ENCODE peak calls at places on chromosomes 3 and 15, in seven cellular contexts. D is IMR-90, Y is neural progenitor cell, A is PC-3, N is adipocyte, F is HepG2, Z is mammary epithelial cell. P is an unnamed sample.

GRCh38 chr3:28247286-28247685 is 5.9 kb downstream of the CMC1 start:
- DNase-seq in D (no peak), Y (no peak), A (no peak), N (no peak), F (no peak), Z (no peak), P (no peak)

GRCh38 chr15:73560501-73561117 is 72.6 kb downstream of the NPTN start:
- DNase-seq in D (peak; percentile 84), Y (peak; percentile 49), A (peak; percentile 79), N (peak; percentile 89), F (peak; percentile 61), Z (peak; percentile 51), P (peak; percentile 54)

GRCh38 chr3:59641169-59641914 is 591.5 kb upstream of the CFAP20DC start:
- DNase-seq in D (peak; percentile 9), Y (no peak), A (no peak), N (peak; percentile 67), F (no peak), Z (no peak), P (peak; percentile 31)

GRCh38 chr3:153640689-153641308 is 478.8 kb downstream of the RAP2B start:
- DNase-seq in D (no peak), Y (peak; percentile 2), A (no peak), N (no peak), F (no peak), Z (no peak), P (no peak)

GRCh38 chr3:31356941-31357340 is 175.8 kb upstream of the STT3B start:
- DNase-seq in D (peak; percentile 33), Y (no peak), A (peak; percentile 31), N (no peak), F (no peak), Z (peak; percentile 78), P (peak; percentile 20)

GRCh38 chr15:82132116-82132515 is 86.3 kb upstream of the MEX3B start:
- DNase-seq in D (peak; percentile 47), Y (no peak), A (no peak), N (no peak), F (no peak), Z (no peak), P (peak; percentile 55)

GRCh38 chr15:57596978-57597377 is 5.3 kb downstream of the MYZAP start:
- DNase-seq in D (no peak), Y (no peak), A (peak; percentile 90), N (no peak), F (no peak), Z (peak; percentile 60), P (no peak)

GRCh38 chr15:51097553-51098330 is 3.0 kb upstream of the TNFAIP8L3 start:
- DNase-seq in D (peak; percentile 63), Y (no peak), A (peak; percentile 27), N (peak; percentile 57), F (peak; percentile 19), Z (peak; percentile 64), P (peak; percentile 84)

GRCh38 chr15:101675015-101675414 is 22.8 kb upstream of the TM2D3 start:
- DNase-seq in D (peak; percentile 92), Y (no peak), A (peak; percentile 64), N (peak; percentile 79), F (no peak), Z (peak; percentile 74), P (peak; percentile 88)

DNA sequence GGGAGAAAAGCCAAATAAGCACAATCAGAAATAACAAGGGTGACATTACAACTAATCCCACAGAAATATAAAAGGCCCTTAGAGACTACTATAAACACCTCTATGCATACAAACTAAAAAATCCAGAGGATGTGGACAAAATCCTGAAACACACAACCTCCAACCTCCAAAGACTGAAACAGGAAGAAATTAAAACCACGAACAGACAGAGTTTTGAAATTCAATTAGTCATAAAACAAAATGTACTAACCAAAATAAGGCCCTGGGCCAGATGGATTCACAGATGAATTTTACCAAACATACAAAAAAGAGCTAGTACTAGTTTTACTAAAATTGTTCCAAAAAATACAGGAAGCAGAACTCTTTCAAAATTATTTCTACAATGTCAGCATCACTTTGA is 1043.6 kb downstream of the DIPK2A start:
- DNase-seq in D (peak; percentile 41), Y (no peak), A (peak; percentile 35), N (peak; percentile 63), F (no peak), Z (peak; percentile 78), P (peak; percentile 52)
- H3K9ac ChIP-seq in D (no peak overlapping the region), Y (no peak overlapping the region), A (no peak overlapping the region), N (no peak overlapping the region), F (no peak overlapping the region), Z (no peak overlapping the region), P (no peak overlapping the region)

GRCh38 chr3:133117342-133117741 is 79.2 kb downstream of the TMEM108 start:
- DNase-seq in D (no peak), Y (no peak), A (no peak), N (no peak), F (no peak), Z (no peak), P (no peak)
- H3K4me1 ChIP-seq in D (no peaks in the 10 kb centered on the region), Y (peaks cover 16% of the 10 kb centered on the region), A (no peaks in the 10 kb centered on the region), N (no peaks in the 10 kb centered on the region), F (no peaks in the 10 kb centered on the region), Z (no peaks in the 10 kb centered on the region), P (no peaks in the 10 kb centered on the region)

GRCh38 chr15:65532738-65533051 is 2.4 kb downstream of the HACD3 start:
- DNase-seq in D (peak; percentile 88), Y (no peak), A (peak; percentile 69), N (peak; percentile 65), F (peak; percentile 79), Z (peak; percentile 50), P (peak; percentile 59)
- H3K9ac ChIP-seq in D (no peak overlapping the region), Y (no peak overlapping the region), A (no peak overlapping the region), N (no peak overlapping the region), F (no peak overlapping the region), Z (no peak overlapping the region), P (no peak overlapping the region)

DNA sequence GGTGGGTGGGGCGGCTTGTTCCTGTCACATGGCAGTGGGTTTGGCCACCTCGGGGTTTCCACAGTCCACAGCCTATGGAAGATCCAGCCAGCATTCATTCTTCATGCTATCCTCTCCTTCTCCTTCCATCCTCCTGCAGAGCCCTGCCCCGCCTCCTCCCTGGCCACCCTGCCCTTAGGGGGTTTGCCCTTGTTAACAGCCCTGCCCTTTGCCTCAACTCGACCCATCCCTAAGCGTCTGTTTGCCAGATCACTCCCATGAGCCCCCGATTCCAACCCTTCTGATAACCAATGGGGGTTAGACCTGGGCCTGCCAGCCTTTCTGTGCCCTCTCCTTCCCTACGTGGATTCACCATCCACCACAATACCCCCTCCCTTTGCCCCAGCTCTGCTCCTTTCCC is 31.0 kb downstream of the PRR20G start:
- DNase-seq in D (no peak), Y (no peak), A (no peak), N (no peak), F (no peak), Z (no peak), P (no peak)
- H3K4me1 ChIP-seq in D (no peaks in the 10 kb centered on the region), Y (no peaks in the 10 kb centered on the region), A (no peaks in the 10 kb centered on the region), N (no peaks in the 10 kb centered on the region), F (no peaks in the 10 kb centered on the region), Z (no peaks in the 10 kb centered on the region), P (no peaks in the 10 kb centered on the region)

GRCh38 chr3:126133606-126134005 is 46.8 kb downstream of the ALDH1L1 start:
- DNase-seq in D (no peak), Y (no peak), A (no peak), N (no peak), F (no peak), Z (no peak), P (no peak)

GRCh38 chr3:126132751-126133511 is 47.5 kb downstream of the ALDH1L1 start:
- DNase-seq in D (peak; percentile 12), Y (peak; percentile 64), A (peak; percentile 16), N (peak; percentile 29), F (no peak), Z (no peak), P (no peak)

GRCh38 chr3:126130981-126131750 is 47.2 kb upstream of the SLC41A3 start:
- DNase-seq in D (no peak), Y (no peak), A (no peak), N (no peak), F (no peak), Z (no peak), P (no peak)

GRCh38 chr3:126130081-126130855 is 46.3 kb upstream of the SLC41A3 start:
- DNase-seq in D (no peak), Y (no peak), A (peak; percentile 18), N (no peak), F (no peak), Z (no peak), P (no peak)

GRCh38 chr3:126131881-126132750 is 48.2 kb upstream of the SLC41A3 start:
- DNase-seq in D (no peak), Y (no peak), A (no peak), N (no peak), F (no peak), Z (no peak), P (no peak)
- H3K9ac ChIP-seq in D (no peak overlapping the region), Y (no peak overlapping the region), A (no peak overlapping the region), N (no peak overlapping the region), F (no peak overlapping the region), Z (no peak overlapping the region), P (no peak overlapping the region)

GRCh38 chr15:78763111-78763795 is 48.0 kb downstream of the ADAMTS7 start:
- DNase-seq in D (no peak), Y (no peak), A (no peak), N (no peak), F (no peak), Z (no peak), P (no peak)
- H3K4me1 ChIP-seq in D (peaks cover 7% of the 10 kb centered on the region), Y (peaks cover 7% of the 10 kb centered on the region), A (no peaks in the 10 kb centered on the region), N (peaks cover 9% of the 10 kb centered on the region), F (no peaks in the 10 kb centered on the region), Z (peaks cover 12% of the 10 kb centered on the region), P (peaks cover 2% of the 10 kb centered on the region)

GRCh38 chr3:161462138-161462537 is 34.5 kb upstream of the OTOL1 start:
- DNase-seq in D (no peak), Y (no peak), A (no peak), N (no peak), F (no peak), Z (no peak), P (no peak)
- H3K9ac ChIP-seq in D (no peak overlapping the region), Y (no peak overlapping the region), A (no peak overlapping the region), N (no peak overlapping the region), F (no peak overlapping the region), Z (no peak overlapping the region), P (no peak overlapping the region)

GRCh38 chr3:50518441-50518840 is 15.0 kb upstream of the CACNA2D2 start:
- DNase-seq in D (no peak), Y (no peak), A (no peak), N (no peak), F (no peak), Z (no peak), P (no peak)
- H3K4me1 ChIP-seq in D (no peaks in the 10 kb centered on the region), Y (peaks cover 52% of the 10 kb centered on the region), A (no peaks in the 10 kb centered on the region), N (no peaks in the 10 kb centered on the region), F (peaks cover 33% of the 10 kb centered on the region), Z (no peaks in the 10 kb centered on the region), P (no peaks in the 10 kb centered on the region)

DNA sequence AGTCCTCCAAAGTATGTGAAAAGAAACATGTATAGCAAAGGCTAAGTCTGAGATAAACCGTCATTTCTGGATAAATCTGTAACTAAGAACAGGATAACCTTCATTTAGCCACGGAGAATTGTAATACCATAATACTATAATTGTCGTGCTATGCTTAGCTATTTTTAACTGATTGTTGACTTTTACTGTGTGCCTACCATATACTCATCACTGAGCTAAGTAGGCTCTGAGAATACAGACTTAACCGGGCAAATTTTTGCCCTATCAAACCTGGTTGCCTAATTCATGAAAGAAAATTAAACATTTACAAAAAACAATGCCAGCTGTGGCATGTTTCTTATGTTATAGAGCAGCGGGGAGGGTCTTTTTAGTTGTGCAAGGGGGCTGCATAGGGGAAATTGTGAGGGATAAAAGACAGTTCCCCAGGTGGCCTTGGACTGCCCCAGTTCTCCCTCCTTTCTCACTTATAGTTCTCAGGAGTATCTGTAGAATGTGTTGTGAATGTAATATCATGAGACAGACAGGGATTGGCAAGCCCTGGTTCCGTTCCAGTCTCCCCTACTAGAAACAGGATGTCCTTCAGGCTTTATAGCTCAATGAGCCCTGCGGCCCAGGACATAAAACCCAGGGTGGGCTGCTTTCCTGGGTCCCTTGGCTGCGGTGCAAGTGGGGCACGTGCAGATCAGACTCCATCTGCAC is 318.5 kb downstream of the GBE1 start:
- DNase-seq in D (no peak), Y (no peak), A (peak; percentile 36), N (peak; percentile 24), F (no peak), Z (no peak), P (no peak)
- H3K9ac ChIP-seq in D (no peak overlapping the region), Y (no peak overlapping the region), A (peak overlapping the region; percentile 57), N (peak overlapping the region; percentile 23), F (no peak overlapping the region), Z (no peak overlapping the region), P (no peak overlapping the region)

P was measured in fibroblast of lung.